ENCODE peak calls at places on chromosomes 16 and 17, in eight cellular contexts. B is thoracic aorta, I is gastrocnemius medialis, V is cardiac muscle cell, N is aorta, D is brain microvascular endothelial cell, M is Peyer's patch, H is dorsolateral prefrontal cortex. G is an unnamed sample.

GRCh38 chr16:53131050-53131362 is 76.2 kb downstream of the CHD9 start:
- DNase-seq in B (no peak), I (no peak), V (no peak), N (no peak), D (no peak), M (no peak), H (no peak), G (no peak)

GRCh38 chr16:77890075-77890474 is 101.7 kb downstream of the VAT1L start:
- DNase-seq in B (no peak), I (no peak), V (no peak), N (no peak), D (no peak), M (no peak), H (no peak), G (no peak)

GRCh38 chr17:4375039-4375748 is 8.7 kb upstream of the UBE2G1 start:
- DNase-seq in B (no peak), I (no peak), V (no peak), N (peak; percentile 21), D (no peak), M (peak; percentile 72), H (no peak), G (no peak)

GRCh38 chr17:60641810-60642220 is 35.8 kb upstream of the BCAS3 start:
- DNase-seq in B (no peak), I (peak; percentile 31), V (peak; percentile 90), N (peak; percentile 52), D (peak; percentile 72), M (peak; percentile 74), H (peak; percentile 50), G (peak; percentile 65)

GRCh38 chr17:17781591-17782424 is 55.0 kb downstream of the SREBF1 start:
- DNase-seq in B (no peak), I (peak; percentile 91), V (peak; percentile 95), N (peak; percentile 92), D (peak; percentile 12), M (peak; percentile 59), H (peak; percentile 90), G (no peak)

GRCh38 chr16:5378531-5378930 is 280.9 kb upstream of the EEF2KMT start:
- DNase-seq in B (no peak), I (no peak), V (no peak), N (no peak), D (no peak), M (no peak), H (no peak), G (no peak)

GRCh38 chr17:80000955-80001354 is 34.7 kb downstream of the TBC1D16 start:
- DNase-seq in B (no peak), I (no peak), V (no peak), N (no peak), D (no peak), M (no peak), H (no peak), G (no peak)

GRCh38 chr17:32100971-32101631 is 41.2 kb upstream of the RHOT1 start:
- DNase-seq in B (no peak), I (no peak), V (no peak), N (no peak), D (no peak), M (no peak), H (no peak), G (no peak)

GRCh38 chr16:72922714-72923113 is 125.2 kb downstream of the ZFHX3 start:
- DNase-seq in B (no peak), I (no peak), V (no peak), N (no peak), D (no peak), M (no peak), H (no peak), G (no peak)

GRCh38 chr17:63634816-63635215 is 12.6 kb downstream of the MAP3K3 start:
- DNase-seq in B (no peak), I (no peak), V (no peak), N (no peak), D (no peak), M (no peak), H (no peak), G (no peak)

GRCh38 chr16:35431829-35432663 is 1972.6 kb downstream of the TP53TG3F start:
- DNase-seq in B (no peak), I (no peak), V (no peak), N (no peak), D (no peak), M (no peak), H (no peak), G (no peak)

GRCh38 chr16:75203106-75203505 is 3.9 kb downstream of the CTRB2 start:
- DNase-seq in B (no peak), I (no peak), V (no peak), N (peak; percentile 39), D (no peak), M (no peak), H (no peak), G (no peak)

DNA sequence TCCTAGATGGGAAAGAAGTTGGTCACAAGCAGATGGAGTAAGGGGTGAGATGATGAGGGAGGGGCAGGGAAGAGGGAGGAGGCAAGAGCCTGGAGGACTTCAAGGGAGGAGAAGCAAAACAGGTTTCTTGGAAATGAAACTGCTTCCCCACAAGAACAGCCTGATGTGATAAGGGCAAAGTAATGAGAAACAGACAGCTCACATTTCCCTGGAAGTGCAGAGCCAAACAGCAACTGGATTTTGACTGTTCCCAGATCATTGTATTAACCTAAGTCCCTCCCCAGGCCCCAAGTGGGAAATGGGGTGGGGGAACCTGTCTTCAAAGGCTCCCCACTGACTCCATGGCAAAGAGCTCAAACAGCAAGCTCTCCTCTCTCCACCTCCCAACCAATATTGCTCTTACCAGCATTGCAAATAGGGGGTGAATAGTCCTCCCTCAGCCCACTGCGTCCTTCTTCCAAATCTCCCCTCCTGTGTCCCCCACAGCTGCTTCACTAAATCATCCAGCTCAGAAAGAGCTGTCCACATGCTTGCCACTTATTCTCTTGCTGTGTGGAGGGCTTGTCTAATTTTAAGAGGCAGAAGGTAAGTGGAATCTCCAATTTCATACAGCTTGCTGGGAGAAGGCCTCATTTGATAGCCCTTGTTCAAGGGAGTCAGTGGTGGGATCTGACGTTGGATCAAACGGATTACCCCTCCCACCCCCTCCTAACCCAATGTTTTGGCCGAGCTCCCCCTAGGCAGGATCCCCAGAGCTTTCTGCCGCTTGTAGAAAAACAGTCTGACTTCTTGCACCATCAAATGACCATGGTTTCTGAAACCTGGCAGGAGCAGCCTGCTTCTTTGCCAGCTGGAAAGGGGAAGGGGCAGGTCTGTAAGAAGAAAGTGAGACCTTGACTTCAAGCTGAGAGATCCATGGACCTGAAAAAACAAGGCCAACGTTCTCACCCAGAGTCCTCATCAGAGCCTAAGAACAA is 56.3 kb upstream of the SMIM36 start:
- DNase-seq in B (no peak), I (peak; percentile 37), V (peak; percentile 32), N (no peak), D (no peak), M (no peak), H (no peak), G (no peak)
- H3K27ac ChIP-seq in B (no peak overlapping the region), I (no peak overlapping the region), V (peak overlapping the region; percentile 20), N (no peak overlapping the region), D (no peak overlapping the region), M (no peak overlapping the region), H (no peak overlapping the region), G (no peak overlapping the region)

GRCh38 chr17:58337600-58338453 is 9.2 kb upstream of the TSPOAP1 start:
- DNase-seq in B (no peak), I (peak; percentile 67), V (peak; percentile 86), N (peak; percentile 89), D (peak; percentile 69), M (peak; percentile 95), H (no peak), G (no peak)

GRCh38 chr17:58340623-58340876 is 11.5 kb downstream of the SUPT4H1 start:
- DNase-seq in B (no peak), I (no peak), V (no peak), N (no peak), D (no peak), M (no peak), H (no peak), G (no peak)

GRCh38 chr17:58338454-58338841 is 9.9 kb upstream of the TSPOAP1 start:
- DNase-seq in B (no peak), I (no peak), V (no peak), N (no peak), D (no peak), M (no peak), H (no peak), G (no peak)

GRCh38 chr17:58339775-58340622 is 11.4 kb upstream of the TSPOAP1 start:
- DNase-seq in B (no peak), I (no peak), V (no peak), N (peak; percentile 33), D (no peak), M (no peak), H (no peak), G (no peak)

DNA sequence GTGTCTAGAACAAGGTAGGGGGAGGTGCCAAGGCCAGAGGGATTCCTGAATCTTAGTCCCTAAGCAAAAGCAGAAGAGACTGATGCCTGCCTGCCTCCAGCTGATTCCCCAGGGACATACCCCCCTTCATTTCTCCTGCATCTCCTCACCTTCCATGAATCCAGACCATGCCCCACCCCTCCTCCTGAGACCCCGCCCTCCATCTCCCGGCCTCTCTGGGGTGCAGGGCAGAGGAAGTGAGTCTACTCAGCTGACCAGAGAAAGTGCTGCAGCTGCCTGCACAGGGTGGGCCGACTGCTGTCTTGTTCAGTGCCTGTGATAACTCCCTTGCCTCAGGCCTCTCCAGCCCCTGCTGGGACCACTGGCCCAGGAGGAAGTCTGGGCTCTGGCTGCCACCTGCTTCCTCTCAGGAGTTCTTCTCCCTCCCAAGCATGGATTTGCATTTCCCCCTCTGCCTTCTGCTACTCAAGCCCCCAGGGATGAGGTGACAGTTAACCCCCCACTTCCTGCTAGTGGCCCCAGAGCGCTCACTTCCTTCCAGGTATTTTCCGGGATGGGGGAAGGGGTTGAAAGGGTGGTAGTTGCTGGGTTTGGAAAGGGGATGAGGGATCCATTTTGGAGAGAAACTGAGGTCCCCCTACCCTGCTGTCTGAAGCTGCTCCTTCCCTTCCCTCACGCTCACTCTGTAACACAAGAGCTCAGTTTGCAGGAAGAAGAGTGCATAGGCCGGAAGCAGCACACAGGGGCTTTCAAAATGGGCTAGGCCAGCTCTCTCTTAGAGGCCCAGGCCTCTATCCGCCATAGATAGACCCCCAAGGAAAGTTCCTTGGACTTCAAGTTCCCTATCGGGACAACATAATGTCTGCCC is 10.5 kb upstream of the TSPOAP1 start:
- DNase-seq in B (no peak), I (peak; percentile 42), V (peak; percentile 57), N (peak; percentile 76), D (peak; percentile 51), M (peak; percentile 87), H (no peak), G (no peak)
- H3K4me3 ChIP-seq in B (peak overlapping the region; percentile 9), I (no peak overlapping the region), V (no peak overlapping the region), N (no peak overlapping the region), D (peak overlapping the region; percentile 24), M (peak overlapping the region; percentile 27), H (peak overlapping the region; percentile 18), G (peak overlapping the region; percentile 30)

DNA sequence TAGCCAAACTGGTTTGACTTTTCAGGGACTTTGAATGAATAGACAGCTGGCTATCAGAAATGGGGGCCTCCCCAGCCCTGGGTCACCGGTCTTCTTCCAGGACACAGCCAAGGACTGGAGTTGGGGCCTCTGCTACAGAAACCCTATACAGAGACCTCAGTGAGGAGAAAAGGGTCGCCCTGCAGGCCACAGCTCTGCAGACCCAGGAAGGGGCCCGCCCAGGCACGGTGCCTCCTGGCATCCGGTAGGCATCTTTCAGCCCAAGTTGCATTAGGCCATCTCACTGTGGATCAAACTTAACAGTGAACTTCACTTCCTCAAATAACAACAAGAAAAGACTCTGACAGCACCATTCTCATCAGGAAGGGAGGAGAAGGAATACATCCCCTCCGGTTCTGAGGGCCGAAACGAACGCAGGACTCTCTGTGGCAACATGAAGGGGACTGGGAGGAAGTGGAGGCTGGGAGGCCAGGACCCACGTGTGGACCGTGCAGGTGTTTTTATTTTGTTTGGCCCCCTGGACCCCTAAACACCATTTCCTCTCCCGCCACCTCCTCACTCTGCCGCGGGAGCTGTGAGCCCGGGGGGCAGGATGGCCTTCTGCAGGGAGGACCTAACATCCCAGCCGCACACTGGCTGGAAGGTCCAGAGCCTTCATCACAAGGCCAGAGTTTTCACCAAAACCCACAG is 7.2 kb downstream of the SLC38A10 start:
- DNase-seq in B (no peak), I (no peak), V (no peak), N (no peak), D (no peak), M (no peak), H (no peak), G (no peak)
- H3K27ac ChIP-seq in B (no peak overlapping the region), I (no peak overlapping the region), V (no peak overlapping the region), N (no peak overlapping the region), D (no peak overlapping the region), M (no peak overlapping the region), H (no peak overlapping the region), G (no peak overlapping the region)

GRCh38 chr17:75130632-75131277 is 787 bp downstream of the NT5C start:
- DNase-seq in B (no peak), I (no peak), V (peak; percentile 76), N (peak; percentile 83), D (peak; percentile 51), M (peak; percentile 76), H (no peak), G (peak; percentile 24)
- H3K4me3 ChIP-seq in B (peak overlapping the region; percentile 98), I (peak overlapping the region; percentile 92), V (peak overlapping the region; percentile 84), N (peak overlapping the region; percentile 50), D (peak overlapping the region; percentile 77), M (peak overlapping the region; percentile 99), H (peak overlapping the region; percentile 82), G (peak overlapping the region; percentile 97)

G was measured in SK-N-MC.